ENCODE peak calls at places on chromosomes 2 and 18, in six cellular contexts. O is NB4, R is GM12878, M is HepG2, N is A549, F is endothelial cell of umbilical vein. H is an unnamed sample.

GRCh38 chr18:37393945-37394609 is 171.5 kb downstream of the CELF4 start:
- DNase-seq in O (no peak), R (no peak), M (no peak), N (peak), F (peak), H (peak)

GRCh38 chr2:144520718-144521487 is 984 bp upstream of the ZEB2 start:
- DNase-seq in O (no peak), R (no peak), M (no peak), N (no peak), F (peak), H (no peak)

GRCh38 chr18:38747153-38747552 is 1181.6 kb upstream of the CELF4 start:
- DNase-seq in O (peak), R (no peak), M (no peak), N (no peak), F (no peak), H (no peak)

GRCh38 chr2:15158117-15158516 is 403.0 kb downstream of the NBAS start:
- DNase-seq in O (no peak), R (no peak), M (no peak), N (no peak), F (no peak), H (no peak)

GRCh38 chr18:12745095-12745820 is 42.4 kb downstream of the PSMG2 start:
- DNase-seq in O (no peak), R (no peak), M (no peak), N (no peak), F (no peak), H (no peak)

GRCh38 chr2:237693281-237694039 is 66.1 kb downstream of the LRRFIP1 start:
- DNase-seq in O (peak), R (no peak), M (peak), N (peak), F (peak), H (peak)

GRCh38 chr2:58512878-58513277 is 271.8 kb upstream of the FANCL start:
- DNase-seq in O (no peak), R (no peak), M (no peak), N (no peak), F (no peak), H (no peak)

GRCh38 chr2:119011162-119011909 is 69.3 kb downstream of the MARCO start:
- DNase-seq in O (peak), R (no peak), M (peak), N (peak), F (peak), H (peak)

GRCh38 chr18:25310045-25310444 is 41.9 kb downstream of the ZNF521 start:
- DNase-seq in O (peak), R (no peak), M (no peak), N (no peak), F (peak), H (no peak)

GRCh38 chr2:45839388-45840251 is 188.1 kb downstream of the PRKCE start:
- DNase-seq in O (no peak), R (no peak), M (no peak), N (no peak), F (peak), H (no peak)

GRCh38 chr2:143210446-143210819 is 81.2 kb downstream of the ARHGAP15 start:
- DNase-seq in O (no peak), R (no peak), M (no peak), N (no peak), F (no peak), H (no peak)

GRCh38 chr18:12849548-12849947 is 34.5 kb downstream of the PTPN2 start:
- DNase-seq in O (no peak), R (no peak), M (no peak), N (no peak), F (no peak), H (no peak)

GRCh38 chr18:32333781-32334180 is 136.9 kb downstream of the GAREM1 start:
- DNase-seq in O (peak), R (no peak), M (no peak), N (no peak), F (no peak), H (no peak)

GRCh38 chr2:105674859-105675541 is 69.7 kb upstream of the NCK2 start:
- DNase-seq in O (no peak), R (no peak), M (no peak), N (no peak), F (no peak), H (no peak)

GRCh38 chr2:57876313-57876712 is 170.3 kb upstream of the VRK2 start:
- DNase-seq in O (no peak), R (no peak), M (no peak), N (no peak), F (no peak), H (no peak)

GRCh38 chr18:47075098-47075883 is 39.9 kb upstream of the ELOA2 start:
- DNase-seq in O (no peak), R (no peak), M (no peak), N (peak), F (no peak), H (no peak)

GRCh38 chr2:3278521-3279218 is 98.9 kb downstream of the EIPR1 start:
- DNase-seq in O (no peak), R (no peak), M (no peak), N (no peak), F (no peak), H (no peak)

GRCh38 chr18:47063070-47063469 is 27.6 kb upstream of the ELOA2 start:
- DNase-seq in O (no peak), R (no peak), M (no peak), N (no peak), F (no peak), H (no peak)

GRCh38 chr2:223647258-223647952 is 45.2 kb upstream of the SCG2 start:
- DNase-seq in O (peak), R (no peak), M (no peak), N (no peak), F (no peak), H (no peak)

GRCh38 chr2:203949228-203949627 is 12.7 kb downstream of the ICOS start:
- DNase-seq in O (no peak), R (no peak), M (no peak), N (no peak), F (no peak), H (no peak)

GRCh38 chr2:3956344-3956743 is 253.0 kb downstream of the DCDC2C start:
- DNase-seq in O (no peak), R (no peak), M (no peak), N (no peak), F (no peak), H (no peak)

GRCh38 chr18:54622084-54622483 is 31.0 kb downstream of the DYNAP start:
- DNase-seq in O (no peak), R (no peak), M (no peak), N (no peak), F (no peak), H (no peak)

GRCh38 chr2:30583204-30583749 is 136.2 kb downstream of the LCLAT1 start:
- DNase-seq in O (no peak), R (no peak), M (no peak), N (no peak), F (no peak), H (peak)

GRCh38 chr18:74768096-74768495 is 170.4 kb downstream of the ZNF407 start:
- DNase-seq in O (no peak), R (no peak), M (no peak), N (no peak), F (no peak), H (no peak)

GRCh38 chr18:56130481-56130880 is 507.9 kb downstream of the TXNL1 start:
- DNase-seq in O (no peak), R (no peak), M (no peak), N (no peak), F (no peak), H (no peak)

GRCh38 chr2:44155577-44156446 is 12.9 kb upstream of the PPM1B start:
- DNase-seq in O (no peak), R (no peak), M (no peak), N (no peak), F (no peak), H (peak)

DNA sequence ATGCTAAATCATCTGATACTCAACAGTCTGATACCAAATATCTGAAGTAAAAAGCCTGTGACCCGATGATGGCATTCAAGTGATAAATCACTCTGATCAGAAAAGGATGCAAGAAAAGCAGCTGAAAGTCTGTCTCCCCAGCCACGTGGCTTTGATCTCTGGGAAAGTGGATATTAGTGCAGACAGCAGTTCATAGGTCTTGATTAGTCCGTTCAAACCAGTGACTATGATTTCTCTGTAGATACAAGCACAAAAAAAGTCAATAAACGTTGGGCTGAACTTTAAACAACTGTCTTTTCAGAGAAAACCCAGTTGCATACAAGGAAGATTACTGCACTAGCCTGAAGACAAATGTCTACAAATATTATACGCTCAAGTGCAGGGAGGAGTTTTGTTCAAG is 107.7 kb upstream of the CDC42EP3 start:
- DNase-seq in O (no peak), R (no peak), M (no peak), N (no peak), F (no peak), H (no peak)
- TF ChIP-seq MYC in O (no peak), R (no peak), M (no peak), N (no peak), F (no peak), H (no peak)

DNA sequence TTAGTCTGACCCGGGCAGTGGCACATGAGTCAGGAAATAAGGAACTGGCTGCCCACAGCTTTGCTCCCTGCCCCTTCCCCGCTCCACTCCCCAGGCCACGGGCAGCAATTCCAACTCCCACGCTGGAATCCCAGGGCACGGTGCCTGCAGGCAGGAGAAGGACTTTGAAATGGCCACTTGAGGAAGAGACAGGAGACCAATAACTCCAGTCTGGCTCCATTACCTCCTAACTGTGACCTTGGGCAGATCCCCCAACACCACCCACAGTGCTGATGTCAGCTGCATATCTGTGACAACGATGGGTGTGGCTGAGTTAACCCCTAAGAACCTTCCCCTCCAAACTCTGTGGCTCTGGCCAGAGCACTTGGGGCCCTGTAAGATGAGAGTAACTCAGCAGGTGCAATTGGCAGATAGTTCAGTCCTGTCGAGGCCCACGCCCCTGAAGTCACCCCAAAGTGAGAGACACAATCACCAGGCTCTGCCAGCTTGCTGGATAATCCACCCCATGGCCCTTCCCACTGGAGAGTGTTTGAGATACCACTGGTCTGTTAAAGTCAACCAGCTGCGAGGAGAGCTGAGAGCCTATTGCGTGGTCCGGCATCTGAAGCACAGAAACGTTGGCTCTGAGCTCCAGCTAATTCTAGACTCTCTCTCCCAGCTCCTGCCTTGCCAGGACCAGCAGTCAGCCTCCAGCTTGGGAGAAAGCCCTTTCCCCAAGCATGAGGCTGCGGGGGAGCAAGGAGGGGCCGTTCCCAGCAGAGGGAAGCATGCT is 175.2 kb downstream of the TNS1 start:
- DNase-seq in O (no peak), R (no peak), M (no peak), N (no peak), F (peak), H (peak)
- TF ChIP-seq MYC in O (no peak), R (no peak), M (no peak), N (no peak), F (no peak), H (no peak)

DNA sequence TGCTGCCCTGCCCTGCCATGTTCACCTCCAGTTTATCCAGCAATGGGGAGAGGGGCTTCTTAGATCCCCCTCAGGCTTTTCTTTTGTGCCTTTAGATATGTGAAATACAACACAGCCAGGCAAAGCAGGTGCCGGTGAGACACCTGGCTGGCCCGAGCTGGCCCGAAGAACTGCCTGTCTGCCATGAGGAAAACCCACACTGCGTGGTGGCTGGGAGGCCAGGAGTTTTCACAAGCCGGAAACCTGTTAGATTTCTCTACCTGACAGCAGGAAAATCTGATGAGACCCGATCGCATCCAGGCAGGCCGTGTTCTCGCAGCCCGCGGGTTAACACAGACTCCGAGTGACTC is 5.7 kb upstream of the GAL3ST2 start:
- DNase-seq in O (no peak), R (no peak), M (no peak), N (no peak), F (no peak), H (no peak)
- TF ChIP-seq MYC in O (no peak), R (no peak), M (no peak), N (no peak), F (no peak), H (no peak)

GRCh38 chr2:7111626-7112025 is 194.4 kb downstream of the RNF144A start:
- DNase-seq in O (no peak), R (no peak), M (no peak), N (peak), F (no peak), H (no peak)
- TF ChIP-seq MYC in O (no peak), R (no peak), M (no peak), N (no peak), F (no peak), H (no peak)

GRCh38 chr2:68837861-68838341 is 33.3 kb downstream of the BMP10 start:
- DNase-seq in O (no peak), R (peak), M (no peak), N (no peak), F (no peak), H (no peak)
- TF ChIP-seq MYC in O (no peak), R (no peak), M (no peak), N (no peak), F (no peak), H (no peak)

H was measured in K562.